ENCODE peak calls at places on chromosomes 3 and 15, in five cellular contexts. O, W, R, J and H are unnamed samples.

GRCh38 chr15:58547628-58548307 is 116.0 kb downstream of the LIPC start:
- DNase-seq in W (no peak), R (no peak), J (no peak), O (no peak), H (no peak)

GRCh38 chr3:99108508-99108907 is 207.0 kb upstream of the DCBLD2 start:
- DNase-seq in O (no peak), J (peak; percentile 97), W (no peak), R (no peak), H (no peak)

GRCh38 chr3:126646662-126647061 is 8.3 kb downstream of the TXNRD3 start:
- DNase-seq in R (no peak), J (no peak), W (no peak), O (no peak), H (no peak)

GRCh38 chr15:89211678-89212170 is 9.7 kb downstream of the RLBP1 start:
- DNase-seq in W (no peak), O (no peak), J (no peak), R (no peak), H (no peak)

GRCh38 chr3:48367201-48367600 is 4.8 kb upstream of the FBXW12 start:
- DNase-seq in O (peak; percentile 40), W (no peak), R (no peak), J (no peak), H (peak; percentile 66)

GRCh38 chr3:20837676-20838302 is 651.8 kb upstream of the SGO1 start:
- DNase-seq in O (no peak), W (no peak), R (no peak), J (no peak), H (no peak)

GRCh38 chr3:195558602-195559001 is 15.5 kb upstream of the PPP1R2 start:
- DNase-seq in J (no peak), O (peak; percentile 63), R (peak; percentile 52), W (no peak), H (no peak)

GRCh38 chr3:11140054-11140712 is 14.1 kb upstream of the HRH1 start:
- DNase-seq in O (no peak), R (no peak), W (no peak), J (no peak), H (no peak)

GRCh38 chr3:65411367-65411766 is 627.4 kb downstream of the MAGI1 start:
- DNase-seq in W (no peak), R (no peak), O (no peak), J (no peak), H (no peak)

GRCh38 chr15:68791431-68792283 is 29.0 kb downstream of the ANP32A start:
- DNase-seq in J (no peak), W (no peak), R (no peak), O (no peak), H (no peak)

GRCh38 chr3:143207338-143207961 is 87.9 kb downstream of the CHST2 start:
- DNase-seq in R (no peak), W (no peak), O (no peak), J (no peak), H (no peak)

GRCh38 chr15:57403532-57403931 is 27.2 kb downstream of the CGNL1 start:
- DNase-seq in R (no peak), W (no peak), O (no peak), J (no peak), H (no peak)

GRCh38 chr3:85603378-85603777 is 644.6 kb downstream of the CADM2 start:
- DNase-seq in W (no peak), O (no peak), R (no peak), J (no peak), H (no peak)

GRCh38 chr3:31968927-31969418 is 12.1 kb downstream of the OSBPL10 start:
- DNase-seq in R (peak; percentile 86), J (peak; percentile 94), W (no peak), O (no peak), H (no peak)

GRCh38 chr3:193010191-193010590 is 92.5 kb upstream of the MB21D2 start:
- DNase-seq in W (no peak), O (no peak), J (no peak), R (no peak), H (no peak)

GRCh38 chr3:64291956-64292355 is 66.7 kb upstream of the PRICKLE2 start:
- DNase-seq in O (no peak), W (peak; percentile 60), J (no peak), R (no peak), H (no peak)

GRCh38 chr15:68731318-68731897 is 89.3 kb downstream of the ANP32A start:
- DNase-seq in J (no peak), W (no peak), R (no peak), O (no peak), H (no peak)

GRCh38 chr15:58332676-58333400 is 99.0 kb upstream of the LIPC start:
- DNase-seq in R (no peak), W (no peak), O (no peak), J (no peak), H (no peak)

GRCh38 chr3:28901029-28901428 is 379.8 kb upstream of the RBMS3 start:
- DNase-seq in O (no peak), W (peak; percentile 23), R (no peak), J (no peak), H (peak; percentile 81)

GRCh38 chr3:188890572-188891270 is 281.1 kb upstream of the TPRG1 start:
- DNase-seq in W (no peak), O (no peak), R (no peak), J (no peak), H (no peak)

GRCh38 chr3:148233403-148233802 is 464.3 kb upstream of the AGTR1 start:
- DNase-seq in O (no peak), R (no peak), W (no peak), J (no peak), H (no peak)

GRCh38 chr15:78225783-78226541 is 8.4 kb downstream of the ACSBG1 start:
- DNase-seq in R (no peak), W (no peak), O (no peak), J (no peak), H (no peak)

DNA sequence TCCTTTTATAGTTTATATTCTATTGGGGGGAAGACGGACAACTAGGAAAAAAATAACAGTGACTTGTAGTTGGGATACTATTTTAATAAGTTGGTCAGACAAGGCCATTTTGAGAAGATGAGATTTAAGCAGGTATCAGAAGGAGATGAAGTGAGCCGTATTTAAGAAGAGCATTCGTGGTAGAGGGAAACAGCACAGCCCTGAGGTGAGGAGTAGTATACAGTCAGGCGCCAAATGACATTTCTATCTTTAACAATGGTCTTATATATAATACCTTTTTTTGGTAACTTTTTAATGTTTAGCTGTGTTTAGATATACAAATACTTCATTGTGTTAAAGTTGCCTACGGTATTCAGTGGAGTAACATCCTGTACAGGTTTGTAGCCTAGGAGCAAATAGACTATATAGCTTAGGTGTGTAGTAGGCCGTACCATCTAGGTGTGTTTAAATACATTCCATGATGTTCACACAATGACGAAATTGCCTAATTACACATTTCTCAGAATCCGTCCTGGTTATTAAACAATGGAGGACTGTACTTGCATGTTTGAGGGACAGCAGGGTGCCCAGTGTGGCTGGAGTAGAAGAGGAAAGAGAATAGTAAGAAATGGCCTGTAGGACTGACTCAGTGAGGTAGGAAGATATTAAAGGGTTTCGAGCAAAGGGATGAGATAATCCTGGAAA is 1.6 kb downstream of the NKTR start:
- DNase-seq in O (no peak), R (no peak), J (no peak), W (no peak), H (no peak)
- TF ChIP-seq CTCF in O (no peak), R (no peak), J (peak; percentile 56), W (no peak), H (no peak)

DNA sequence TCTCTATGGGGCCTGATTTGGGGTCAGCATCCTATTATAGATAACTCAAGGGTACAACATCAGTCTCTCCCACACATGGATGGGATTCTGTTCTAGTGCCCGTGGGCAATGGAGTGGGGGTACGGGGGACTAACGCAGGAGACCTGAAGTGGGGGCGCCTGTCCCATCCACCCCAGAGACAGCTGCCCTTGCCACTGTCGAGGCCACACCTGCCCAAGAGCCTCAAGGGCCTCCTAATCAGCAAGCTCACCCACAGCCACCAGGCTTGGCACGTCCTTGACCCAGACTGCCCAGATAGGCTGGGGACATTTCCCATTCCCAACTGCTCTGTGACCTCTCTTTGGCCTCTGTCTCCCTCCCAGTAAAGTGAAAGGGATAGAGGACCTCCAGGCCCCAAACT is 8.5 kb upstream of the ISLR2 start:
- DNase-seq in O (no peak), R (no peak), J (no peak), W (no peak), H (no peak)
- H3K27me3 ChIP-seq in O (peaks cover 17% of the 10 kb centered on the region), R (no peaks in the 10 kb centered on the region), J (peaks cover 68% of the 10 kb centered on the region), W (no peaks in the 10 kb centered on the region), H (peaks cover 12% of the 10 kb centered on the region)

GRCh38 chr3:100630664-100631063 is 21.3 kb downstream of the ADGRG7 start:
- DNase-seq in R (no peak), W (no peak), O (no peak), J (no peak), H (no peak)

GRCh38 chr3:100635273-100635701 is 25.9 kb downstream of the ADGRG7 start:
- DNase-seq in W (no peak), J (no peak), O (peak; percentile 18), R (no peak), H (no peak)

GRCh38 chr3:100629728-100630127 is 20.3 kb downstream of the ADGRG7 start:
- DNase-seq in R (no peak), J (no peak), O (no peak), W (no peak), H (no peak)

GRCh38 chr3:100637197-100637631 is 27.8 kb downstream of the ADGRG7 start:
- DNase-seq in W (no peak), J (no peak), O (peak; percentile 56), R (no peak), H (no peak)

GRCh38 chr3:100634493-100635272 is 25.3 kb downstream of the ADGRG7 start:
- DNase-seq in R (peak; percentile 31), O (peak; percentile 27), J (no peak), W (no peak), H (no peak)
- TF ChIP-seq CTCF in R (peak; percentile 16), O (peak; percentile 7), J (peak; percentile 72), W (no peak), H (no peak)

DNA sequence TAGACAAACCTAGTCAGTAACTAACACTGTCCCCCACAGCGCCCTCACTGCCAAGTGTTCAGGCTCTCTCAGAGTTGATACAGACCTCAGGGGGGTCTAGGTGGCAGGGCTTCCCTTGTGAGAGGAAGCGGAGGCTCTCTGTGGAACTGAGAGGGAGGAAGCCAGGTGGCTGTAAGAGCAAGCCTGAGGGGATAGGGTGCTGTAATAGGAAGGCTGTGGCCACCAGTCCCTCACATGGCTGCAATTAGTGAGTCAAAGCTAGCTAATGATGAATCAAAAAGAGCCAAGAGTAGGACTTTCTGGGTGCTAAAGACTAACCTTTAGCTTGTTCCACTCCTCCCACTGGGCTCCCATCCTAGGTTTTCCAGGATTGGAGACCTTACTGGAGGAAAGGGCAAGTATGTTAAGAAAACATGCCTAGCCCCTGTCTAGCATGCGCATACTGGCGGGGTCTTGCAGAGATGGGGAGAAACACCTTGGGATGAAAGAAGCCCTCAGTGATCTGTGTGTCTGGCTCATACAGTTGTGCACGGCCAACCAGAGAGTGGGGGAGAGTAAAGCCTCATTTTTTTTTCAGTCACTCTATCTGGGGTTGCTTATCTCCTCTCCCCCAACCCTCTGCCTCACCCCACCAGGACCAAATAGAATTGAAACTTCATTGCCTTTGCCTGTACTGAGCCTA is 13.3 kb upstream of the SOX2 start:
- DNase-seq in J (no peak), R (no peak), W (no peak), O (no peak), H (no peak)
- H3K27me3 ChIP-seq in J (peaks cover 20% of the 10 kb centered on the region), R (no peaks in the 10 kb centered on the region), W (peaks cover 64% of the 10 kb centered on the region), O (peaks cover 97% of the 10 kb centered on the region), H (peaks cover 67% of the 10 kb centered on the region)

GRCh38 chr3:131711114-131711786 is 208.5 kb upstream of the MRPL3 start:
- DNase-seq in R (no peak), W (no peak), O (no peak), J (no peak), H (no peak)
- TF ChIP-seq CTCF in R (no peak), W (no peak), O (no peak), J (no peak), H (no peak)